ENCODE peak calls at places on chromosomes 2 and 18, in eight cellular contexts. F, Y, D, G, O, H, C and A are unnamed samples.

GRCh38 chr2:221572821-221573429 is 821 bp upstream of the EPHA4 start:
- DNase-seq in F (peak), Y (no peak), D (peak), G (peak), O (peak), H (peak), C (peak), A (peak)

GRCh38 chr2:232075080-232075479 is 113.6 kb downstream of the DIS3L2 start:
- DNase-seq in F (no peak), Y (no peak), D (peak), G (peak), O (no peak), H (no peak), C (no peak), A (no peak)

GRCh38 chr2:170339324-170339723 is 161.4 kb downstream of the MYO3B start:
- DNase-seq in F (no peak), Y (no peak), D (no peak), G (no peak), O (no peak), H (no peak), C (no peak), A (no peak)

GRCh38 chr2:152584301-152584700 is 133.0 kb downstream of the PRPF40A start:
- DNase-seq in F (no peak), Y (no peak), D (peak), G (no peak), O (peak), H (no peak), C (no peak), A (peak)

GRCh38 chr2:159867557-159868330 is 69.7 kb upstream of the CD302 start:
- DNase-seq in F (no peak), Y (no peak), D (no peak), G (no peak), O (no peak), H (no peak), C (no peak), A (no peak)

GRCh38 chr18:78293940-78294401 is 685.6 kb upstream of the SALL3 start:
- DNase-seq in F (no peak), Y (no peak), D (no peak), G (no peak), O (no peak), H (peak), C (no peak), A (no peak)

GRCh38 chr2:74584088-74584645 is 29.6 kb downstream of the DOK1 start:
- DNase-seq in F (no peak), Y (no peak), D (peak), G (no peak), O (no peak), H (no peak), C (no peak), A (no peak)

GRCh38 chr18:79697178-79697577 is 17.6 kb downstream of the CTDP1 start:
- DNase-seq in F (no peak), Y (no peak), D (no peak), G (no peak), O (no peak), H (no peak), C (no peak), A (no peak)

GRCh38 chr2:54610700-54611099 is 112.8 kb upstream of the EML6 start:
- DNase-seq in F (no peak), Y (no peak), D (peak), G (no peak), O (no peak), H (no peak), C (no peak), A (no peak)

GRCh38 chr2:20224716-20225293 is at the start of gene SDC1:
- DNase-seq in F (peak), Y (peak), D (peak), G (peak), O (peak), H (peak), C (peak), A (peak)

GRCh38 chr2:152513681-152514080 is 178.7 kb downstream of the FMNL2 start:
- DNase-seq in F (no peak), Y (no peak), D (peak), G (peak), O (peak), H (no peak), C (peak), A (no peak)

GRCh38 chr2:215691346-215691745 is 255.5 kb upstream of the FN1 start:
- DNase-seq in F (no peak), Y (no peak), D (no peak), G (no peak), O (no peak), H (no peak), C (no peak), A (no peak)

GRCh38 chr18:29156531-29156930 is 979.6 kb upstream of the CDH2 start:
- DNase-seq in F (no peak), Y (no peak), D (no peak), G (no peak), O (peak), H (no peak), C (no peak), A (no peak)

GRCh38 chr18:48661421-48661820 is 122.6 kb downstream of the CTIF start:
- DNase-seq in F (no peak), Y (no peak), D (no peak), G (no peak), O (no peak), H (no peak), C (peak), A (no peak)

GRCh38 chr2:241812730-241813079 is 3.7 kb downstream of the NEU4 start:
- DNase-seq in F (no peak), Y (no peak), D (no peak), G (no peak), O (no peak), H (no peak), C (no peak), A (no peak)

GRCh38 chr2:199379251-199379650 is 78.5 kb downstream of the SATB2 start:
- DNase-seq in F (no peak), Y (no peak), D (peak), G (peak), O (no peak), H (no peak), C (no peak), A (no peak)

GRCh38 chr2:240369725-240370585 is 65.5 kb upstream of the GPC1 start:
- DNase-seq in F (peak), Y (no peak), D (peak), G (peak), O (no peak), H (peak), C (peak), A (no peak)

GRCh38 chr2:236163483-236164200 is 4.5 kb downstream of the GBX2 start:
- DNase-seq in F (no peak), Y (peak), D (no peak), G (no peak), O (no peak), H (no peak), C (no peak), A (no peak)

GRCh38 chr2:16650287-16651249 is 15.1 kb downstream of the CYRIA start:
- DNase-seq in F (no peak), Y (no peak), D (peak), G (no peak), O (peak), H (no peak), C (no peak), A (peak)

GRCh38 chr2:71100195-71100964 is 29.6 kb downstream of the MCEE start:
- DNase-seq in F (peak), Y (no peak), D (peak), G (peak), O (peak), H (peak), C (peak), A (peak)

GRCh38 chr2:240964854-240965295 is 33.5 kb upstream of the SNED1 start:
- DNase-seq in F (peak), Y (no peak), D (no peak), G (no peak), O (no peak), H (peak), C (no peak), A (no peak)

GRCh38 chr2:42999856-43000241 is 207.5 kb upstream of the HAAO start:
- DNase-seq in F (no peak), Y (no peak), D (no peak), G (peak), O (no peak), H (no peak), C (no peak), A (no peak)

GRCh38 chr2:216069028-216069427 is 12.6 kb downstream of the PECR start:
- DNase-seq in F (no peak), Y (no peak), D (no peak), G (no peak), O (no peak), H (no peak), C (no peak), A (no peak)

GRCh38 chr2:121069434-121069969 is 215.5 kb downstream of the TFCP2L1 start:
- DNase-seq in F (no peak), Y (no peak), D (no peak), G (no peak), O (no peak), H (no peak), C (no peak), A (no peak)
- TF ChIP-seq POLR2A in F (no peak), Y (no peak), D (no peak), G (no peak), O (no peak), H (no peak), C (no peak), A (no peak)

GRCh38 chr18:12276736-12277554 is 22.8 kb downstream of the CIDEA start:
- DNase-seq in F (no peak), Y (no peak), D (peak), G (no peak), O (no peak), H (no peak), C (no peak), A (no peak)

GRCh38 chr18:12281861-12282260 is 26.2 kb upstream of the TUBB6 start:
- DNase-seq in F (no peak), Y (no peak), D (no peak), G (no peak), O (no peak), H (no peak), C (no peak), A (no peak)

GRCh38 chr18:12279781-12280531 is 25.8 kb downstream of the CIDEA start:
- DNase-seq in F (no peak), Y (no peak), D (no peak), G (no peak), O (no peak), H (peak), C (no peak), A (no peak)

GRCh38 chr18:12278153-12278764 is 24.1 kb downstream of the CIDEA start:
- DNase-seq in F (no peak), Y (no peak), D (peak), G (no peak), O (no peak), H (no peak), C (no peak), A (no peak)

DNA sequence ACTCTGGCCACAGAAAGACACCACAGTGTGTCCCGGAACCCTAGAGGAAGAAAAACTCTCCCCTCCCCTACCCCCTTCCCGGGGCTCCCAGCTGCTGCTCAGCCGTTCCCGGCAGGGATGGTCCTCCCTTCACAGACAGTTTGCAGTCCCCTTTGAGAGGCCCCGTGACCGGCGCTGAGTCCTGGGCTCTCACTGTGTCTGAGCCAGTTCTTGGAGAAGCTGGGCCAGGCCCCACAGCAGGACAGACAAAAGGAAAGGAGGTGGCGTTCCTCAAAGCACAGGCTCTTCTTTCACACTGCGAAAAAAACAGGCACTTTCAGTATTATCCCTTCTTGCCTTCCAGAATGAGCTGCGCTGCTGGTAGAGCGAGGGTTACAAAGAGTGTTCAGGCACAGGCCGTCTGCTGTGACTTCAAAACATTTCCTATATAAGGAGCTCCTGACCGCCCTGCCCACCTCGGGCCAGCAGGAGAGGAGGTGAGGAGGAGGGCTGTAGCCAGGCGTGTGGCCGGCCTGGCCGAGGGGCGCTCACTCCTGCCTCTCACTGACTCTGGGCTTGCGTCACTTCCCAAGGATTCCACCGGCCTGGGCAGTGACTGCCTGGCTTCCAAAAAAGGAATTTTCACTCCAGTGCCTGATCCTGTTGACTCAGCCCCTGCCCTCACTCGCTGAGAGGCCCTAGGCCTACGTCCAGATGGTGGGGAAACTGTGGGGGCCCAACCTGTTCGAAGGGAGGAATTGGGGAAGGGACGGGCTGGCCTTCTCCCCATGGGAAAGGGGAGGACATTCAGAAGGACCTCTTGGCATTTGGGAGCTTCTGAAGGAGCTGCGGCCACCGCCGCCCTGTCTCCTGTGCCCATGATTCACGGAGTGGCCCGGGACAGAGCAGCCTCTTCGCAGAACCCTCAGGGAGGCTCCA is 24.9 kb downstream of the CIDEA start:
- DNase-seq in F (peak), Y (no peak), D (peak), G (no peak), O (peak), H (peak), C (peak), A (no peak)
- TF ChIP-seq POLR2A in F (no peak), Y (no peak), D (peak), G (no peak), O (peak), H (peak), C (peak), A (no peak)

DNA sequence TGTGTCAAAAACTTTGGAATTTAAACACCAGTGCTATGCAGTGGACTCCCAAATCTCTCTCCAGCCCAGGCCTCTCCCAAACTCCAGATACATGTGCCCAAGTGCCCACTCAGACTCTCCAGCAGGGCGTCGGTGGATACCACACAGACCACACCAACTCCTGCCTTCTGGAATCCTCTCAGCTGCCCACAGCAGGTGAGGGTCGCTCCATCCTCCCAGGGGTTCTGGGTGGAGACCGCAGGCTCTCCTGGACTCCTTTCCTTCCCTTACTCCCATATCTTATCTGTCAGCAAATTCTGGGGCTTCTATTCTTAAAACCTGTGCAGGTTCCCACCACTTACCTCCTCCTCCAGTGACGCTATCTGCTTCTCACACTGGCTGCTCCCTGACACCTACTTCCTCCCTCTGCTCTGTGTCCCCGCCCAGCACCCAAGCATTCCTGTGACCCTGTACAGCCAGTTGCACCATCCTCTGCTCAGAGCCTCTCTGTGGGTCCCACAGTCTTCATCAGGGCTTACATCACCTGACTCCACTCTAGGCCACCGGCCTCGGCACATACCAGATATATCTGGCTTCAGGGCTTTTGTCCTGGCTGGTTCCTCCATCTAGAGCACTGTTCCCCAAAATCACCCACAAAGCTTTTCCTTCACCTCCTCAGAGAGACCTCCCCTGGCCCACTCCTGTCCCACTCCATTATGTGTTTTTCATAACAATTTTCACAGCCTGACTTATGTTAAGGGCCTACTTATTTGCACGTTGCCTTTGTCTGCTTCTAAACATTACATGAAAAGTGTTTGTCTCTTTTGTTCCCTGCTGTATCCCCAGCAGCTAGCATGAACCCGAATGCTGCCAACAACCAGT is 2.6 kb upstream of the IMP4 start:
- DNase-seq in F (no peak), Y (no peak), D (no peak), G (no peak), O (no peak), H (no peak), C (no peak), A (peak)
- TF ChIP-seq POLR2A in F (no peak), Y (no peak), D (no peak), G (no peak), O (no peak), H (no peak), C (no peak), A (no peak)

GRCh38 chr18:24395049-24395780 is 2.4 kb downstream of the OSBPL1A start:
- DNase-seq in F (no peak), Y (no peak), D (peak), G (no peak), O (no peak), H (no peak), C (no peak), A (peak)

GRCh38 chr18:24396082-24396623 is 1.5 kb downstream of the OSBPL1A start:
- DNase-seq in F (no peak), Y (no peak), D (peak), G (no peak), O (no peak), H (no peak), C (no peak), A (peak)

GRCh38 chr18:24398515-24398914 is 891 bp upstream of the OSBPL1A start:
- DNase-seq in F (no peak), Y (no peak), D (peak), G (no peak), O (no peak), H (no peak), C (no peak), A (no peak)

GRCh38 chr18:24397131-24397693 is 412 bp downstream of the OSBPL1A start:
- DNase-seq in F (peak), Y (no peak), D (peak), G (peak), O (peak), H (peak), C (peak), A (peak)

GRCh38 chr18:24397694-24398365 is at the start of gene OSBPL1A:
- DNase-seq in F (peak), Y (peak), D (peak), G (peak), O (peak), H (peak), C (peak), A (peak)
- TF ChIP-seq POLR2A in F (no peak), Y (no peak), D (peak), G (peak), O (peak), H (peak), C (peak), A (no peak)

GRCh38 chr2:69741281-69742169 is at the start of gene ANXA4:
- DNase-seq in F (peak), Y (peak), D (peak), G (peak), O (peak), H (peak), C (peak), A (peak)
- TF ChIP-seq POLR2A in F (no peak), Y (no peak), D (no peak), G (peak), O (no peak), H (peak), C (peak), A (peak)

GRCh38 chr2:60551241-60552095 is 2.0 kb downstream of the BCL11A start:
- DNase-seq in F (peak), Y (peak), D (no peak), G (peak), O (no peak), H (peak), C (peak), A (peak)
- TF ChIP-seq POLR2A in F (no peak), Y (no peak), D (no peak), G (no peak), O (no peak), H (no peak), C (peak), A (no peak)

GRCh38 chr2:28624798-28625701 is 126.6 kb upstream of the PPP1CB start:
- DNase-seq in F (peak), Y (peak), D (peak), G (no peak), O (no peak), H (peak), C (peak), A (no peak)
- TF ChIP-seq POLR2A in F (no peak), Y (no peak), D (no peak), G (no peak), O (no peak), H (no peak), C (no peak), A (no peak)

DNA sequence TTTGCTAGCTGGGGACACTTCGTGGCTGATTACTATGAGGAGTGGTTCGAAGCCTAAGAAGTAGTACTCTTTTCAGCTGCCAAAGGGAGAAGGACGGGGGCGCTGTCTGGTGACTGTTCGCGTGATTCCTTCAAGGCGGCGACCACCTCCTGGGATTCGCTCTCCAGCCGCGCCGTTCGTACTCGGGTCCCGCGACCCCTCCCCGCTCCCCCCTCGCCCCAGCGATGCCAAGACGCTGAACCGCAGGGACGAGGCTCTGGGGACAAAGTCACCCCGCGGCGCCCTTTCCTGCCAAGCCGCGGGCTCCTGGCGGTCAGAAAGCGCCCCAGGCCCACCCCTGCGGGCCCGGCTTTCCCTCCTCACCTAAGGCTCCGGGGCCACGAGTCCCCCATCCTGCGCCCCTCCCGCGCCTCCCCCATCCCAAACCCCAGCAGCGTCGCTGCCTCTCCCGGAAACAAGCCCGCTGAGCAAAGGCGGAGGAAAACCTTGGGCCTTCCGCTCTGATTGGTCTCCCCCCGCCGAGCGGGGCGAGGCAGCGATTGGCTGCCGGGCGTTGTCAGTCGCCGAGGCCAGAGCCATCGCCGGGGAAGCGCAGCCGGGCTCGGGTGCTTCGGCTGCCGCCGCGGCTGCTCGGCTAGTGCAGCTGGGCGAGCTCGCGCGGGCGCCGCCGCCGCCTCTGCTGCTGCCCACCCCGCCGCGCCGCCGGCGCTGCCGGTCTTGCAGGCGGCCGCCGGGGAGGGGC is 404.3 kb downstream of the XIRP2 start:
- DNase-seq in F (peak), Y (peak), D (peak), G (peak), O (peak), H (peak), C (peak), A (peak)
- TF ChIP-seq POLR2A in F (no peak), Y (no peak), D (no peak), G (no peak), O (no peak), H (peak), C (peak), A (no peak)

GRCh38 chr2:237486819-237487448 is at the start of gene MLPH:
- DNase-seq in F (peak), Y (peak), D (peak), G (peak), O (no peak), H (peak), C (no peak), A (no peak)

GRCh38 chr2:237486334-237486818 is 675 bp upstream of the MLPH start:
- DNase-seq in F (no peak), Y (peak), D (no peak), G (peak), O (no peak), H (no peak), C (no peak), A (no peak)

GRCh38 chr2:237488295-237488694 is 1.2 kb downstream of the MLPH start:
- DNase-seq in F (peak), Y (peak), D (no peak), G (peak), O (no peak), H (no peak), C (no peak), A (no peak)

GRCh38 chr2:237485844-237486243 is 1.2 kb upstream of the MLPH start:
- DNase-seq in F (no peak), Y (no peak), D (no peak), G (peak), O (no peak), H (no peak), C (no peak), A (no peak)

GRCh38 chr2:237487496-237487895 is 445 bp downstream of the MLPH start:
- DNase-seq in F (peak), Y (peak), D (no peak), G (no peak), O (no peak), H (no peak), C (no peak), A (no peak)
- TF ChIP-seq POLR2A in F (no peak), Y (no peak), D (no peak), G (no peak), O (no peak), H (no peak), C (no peak), A (no peak)